ENCODE peak calls at places on chromosomes 3 and 15, in nine cellular contexts. One of them, this sample, is unnamed.
A peak's percentile ranks its signal among the peaks of the same experiment; 100 is the strongest.

GRCh38 chr15:90087454-90088154 is 14.7 kb downstream of the IDH2 start:
- DNase-seq in activated CD4-positive, CD25-positive, alpha-beta regulatory T cell treated with anti-CD3 and anti-CD28 coated beads, Interleukin-2, amount 50 U/mL, for 72 hours: no peak
- DNase-seq in aorta: no peak
- DNase-seq in H9: peak; percentile 62
- DNase-seq in B cell: no peak
- DNase-seq in GM03348: peak; percentile 51
- DNase-seq in stimulated activated CD8-positive, alpha-beta memory T cell treated with anti-CD3 and anti-CD28 coated beads, Interleukin-4, amount 100 ng/mL, for 24 hours: no peak
- DNase-seq in activated naive CD4-positive, alpha-beta T cell treated with anti-CD3 and anti-CD28 coated beads, Interleukin-2, amount 10 ng/mL, durations not matched to agents 7 days and 5 days: peak; percentile 55
- DNase-seq in activated B cell treated with CpG ODN at 0.5 μM for 24 hours: no peak
- DNase-seq in this sample: no peak

GRCh38 chr15:64653757-64654156 is 121.6 kb downstream of the RBPMS2 start:
- DNase-seq in activated CD4-positive, CD25-positive, alpha-beta regulatory T cell treated with anti-CD3 and anti-CD28 coated beads, Interleukin-2, amount 50 U/mL, for 72 hours: no peak
- DNase-seq in aorta: no peak
- DNase-seq in H9: no peak
- DNase-seq in B cell: no peak
- DNase-seq in GM03348: no peak
- DNase-seq in stimulated activated CD8-positive, alpha-beta memory T cell treated with anti-CD3 and anti-CD28 coated beads, Interleukin-4, amount 100 ng/mL, for 24 hours: no peak
- DNase-seq in activated naive CD4-positive, alpha-beta T cell treated with anti-CD3 and anti-CD28 coated beads, Interleukin-2, amount 10 ng/mL, durations not matched to agents 7 days and 5 days: no peak
- DNase-seq in activated B cell treated with CpG ODN at 0.5 μM for 24 hours: no peak
- DNase-seq in this sample: no peak

GRCh38 chr3:20173844-20174410 is 12.1 kb downstream of the SGO1 start:
- DNase-seq in activated CD4-positive, CD25-positive, alpha-beta regulatory T cell treated with anti-CD3 and anti-CD28 coated beads, Interleukin-2, amount 50 U/mL, for 72 hours: no peak
- DNase-seq in aorta: no peak
- DNase-seq in H9: no peak
- DNase-seq in B cell: no peak
- DNase-seq in GM03348: no peak
- DNase-seq in stimulated activated CD8-positive, alpha-beta memory T cell treated with anti-CD3 and anti-CD28 coated beads, Interleukin-4, amount 100 ng/mL, for 24 hours: no peak
- DNase-seq in activated naive CD4-positive, alpha-beta T cell treated with anti-CD3 and anti-CD28 coated beads, Interleukin-2, amount 10 ng/mL, durations not matched to agents 7 days and 5 days: no peak
- DNase-seq in activated B cell treated with CpG ODN at 0.5 μM for 24 hours: no peak
- DNase-seq in this sample: no peak

GRCh38 chr3:32951410-32951811 is at the start of gene CCR4:
- DNase-seq in activated CD4-positive, CD25-positive, alpha-beta regulatory T cell treated with anti-CD3 and anti-CD28 coated beads, Interleukin-2, amount 50 U/mL, for 72 hours: peak; percentile 56
- DNase-seq in aorta: no peak
- DNase-seq in H9: no peak
- DNase-seq in B cell: no peak
- DNase-seq in GM03348: no peak
- DNase-seq in stimulated activated CD8-positive, alpha-beta memory T cell treated with anti-CD3 and anti-CD28 coated beads, Interleukin-4, amount 100 ng/mL, for 24 hours: peak; percentile 24
- DNase-seq in activated naive CD4-positive, alpha-beta T cell treated with anti-CD3 and anti-CD28 coated beads, Interleukin-2, amount 10 ng/mL, durations not matched to agents 7 days and 5 days: peak; percentile 68
- DNase-seq in activated B cell treated with CpG ODN at 0.5 μM for 24 hours: no peak
- DNase-seq in this sample: peak; percentile 47

GRCh38 chr15:62564889-62565288 is 399.8 kb upstream of the C2CD4B start:
- DNase-seq in activated CD4-positive, CD25-positive, alpha-beta regulatory T cell treated with anti-CD3 and anti-CD28 coated beads, Interleukin-2, amount 50 U/mL, for 72 hours: no peak
- DNase-seq in aorta: no peak
- DNase-seq in H9: no peak
- DNase-seq in B cell: no peak
- DNase-seq in GM03348: no peak
- DNase-seq in stimulated activated CD8-positive, alpha-beta memory T cell treated with anti-CD3 and anti-CD28 coated beads, Interleukin-4, amount 100 ng/mL, for 24 hours: no peak
- DNase-seq in activated naive CD4-positive, alpha-beta T cell treated with anti-CD3 and anti-CD28 coated beads, Interleukin-2, amount 10 ng/mL, durations not matched to agents 7 days and 5 days: no peak
- DNase-seq in activated B cell treated with CpG ODN at 0.5 μM for 24 hours: no peak
- DNase-seq in this sample: no peak

GRCh38 chr15:90113166-90113565 is 10.9 kb upstream of the IDH2 start:
- DNase-seq in activated CD4-positive, CD25-positive, alpha-beta regulatory T cell treated with anti-CD3 and anti-CD28 coated beads, Interleukin-2, amount 50 U/mL, for 72 hours: no peak
- DNase-seq in aorta: no peak
- DNase-seq in H9: no peak
- DNase-seq in B cell: no peak
- DNase-seq in GM03348: no peak
- DNase-seq in stimulated activated CD8-positive, alpha-beta memory T cell treated with anti-CD3 and anti-CD28 coated beads, Interleukin-4, amount 100 ng/mL, for 24 hours: no peak
- DNase-seq in activated naive CD4-positive, alpha-beta T cell treated with anti-CD3 and anti-CD28 coated beads, Interleukin-2, amount 10 ng/mL, durations not matched to agents 7 days and 5 days: no peak
- DNase-seq in activated B cell treated with CpG ODN at 0.5 μM for 24 hours: no peak
- DNase-seq in this sample: no peak

GRCh38 chr15:56366211-56366610 is 985 bp downstream of the TEX9 start:
- DNase-seq in activated CD4-positive, CD25-positive, alpha-beta regulatory T cell treated with anti-CD3 and anti-CD28 coated beads, Interleukin-2, amount 50 U/mL, for 72 hours: no peak
- DNase-seq in aorta: no peak
- DNase-seq in H9: no peak
- DNase-seq in B cell: no peak
- DNase-seq in GM03348: no peak
- DNase-seq in stimulated activated CD8-positive, alpha-beta memory T cell treated with anti-CD3 and anti-CD28 coated beads, Interleukin-4, amount 100 ng/mL, for 24 hours: no peak
- DNase-seq in activated naive CD4-positive, alpha-beta T cell treated with anti-CD3 and anti-CD28 coated beads, Interleukin-2, amount 10 ng/mL, durations not matched to agents 7 days and 5 days: no peak
- DNase-seq in activated B cell treated with CpG ODN at 0.5 μM for 24 hours: no peak
- DNase-seq in this sample: no peak

GRCh38 chr3:131535596-131535995 is 32.8 kb upstream of the MRPL3 start:
- DNase-seq in activated CD4-positive, CD25-positive, alpha-beta regulatory T cell treated with anti-CD3 and anti-CD28 coated beads, Interleukin-2, amount 50 U/mL, for 72 hours: no peak
- DNase-seq in aorta: no peak
- DNase-seq in H9: no peak
- DNase-seq in B cell: no peak
- DNase-seq in GM03348: peak; percentile 14
- DNase-seq in stimulated activated CD8-positive, alpha-beta memory T cell treated with anti-CD3 and anti-CD28 coated beads, Interleukin-4, amount 100 ng/mL, for 24 hours: no peak
- DNase-seq in activated naive CD4-positive, alpha-beta T cell treated with anti-CD3 and anti-CD28 coated beads, Interleukin-2, amount 10 ng/mL, durations not matched to agents 7 days and 5 days: no peak
- DNase-seq in activated B cell treated with CpG ODN at 0.5 μM for 24 hours: no peak
- DNase-seq in this sample: no peak

GRCh38 chr3:11610700-11611099 is 33.0 kb downstream of the VGLL4 start:
- DNase-seq in activated CD4-positive, CD25-positive, alpha-beta regulatory T cell treated with anti-CD3 and anti-CD28 coated beads, Interleukin-2, amount 50 U/mL, for 72 hours: no peak
- DNase-seq in aorta: no peak
- DNase-seq in H9: no peak
- DNase-seq in B cell: no peak
- DNase-seq in GM03348: no peak
- DNase-seq in stimulated activated CD8-positive, alpha-beta memory T cell treated with anti-CD3 and anti-CD28 coated beads, Interleukin-4, amount 100 ng/mL, for 24 hours: no peak
- DNase-seq in activated naive CD4-positive, alpha-beta T cell treated with anti-CD3 and anti-CD28 coated beads, Interleukin-2, amount 10 ng/mL, durations not matched to agents 7 days and 5 days: no peak
- DNase-seq in activated B cell treated with CpG ODN at 0.5 μM for 24 hours: no peak
- DNase-seq in this sample: no peak

GRCh38 chr3:158347966-158348365 is 223.0 kb upstream of the MLF1 start:
- DNase-seq in activated CD4-positive, CD25-positive, alpha-beta regulatory T cell treated with anti-CD3 and anti-CD28 coated beads, Interleukin-2, amount 50 U/mL, for 72 hours: no peak
- DNase-seq in aorta: no peak
- DNase-seq in H9: no peak
- DNase-seq in B cell: no peak
- DNase-seq in GM03348: peak; percentile 31
- DNase-seq in stimulated activated CD8-positive, alpha-beta memory T cell treated with anti-CD3 and anti-CD28 coated beads, Interleukin-4, amount 100 ng/mL, for 24 hours: no peak
- DNase-seq in activated naive CD4-positive, alpha-beta T cell treated with anti-CD3 and anti-CD28 coated beads, Interleukin-2, amount 10 ng/mL, durations not matched to agents 7 days and 5 days: no peak
- DNase-seq in activated B cell treated with CpG ODN at 0.5 μM for 24 hours: no peak
- DNase-seq in this sample: no peak

GRCh38 chr3:73513260-73513659 is 111.5 kb downstream of the PDZRN3 start:
- DNase-seq in activated CD4-positive, CD25-positive, alpha-beta regulatory T cell treated with anti-CD3 and anti-CD28 coated beads, Interleukin-2, amount 50 U/mL, for 72 hours: no peak
- DNase-seq in aorta: no peak
- DNase-seq in H9: no peak
- DNase-seq in B cell: no peak
- DNase-seq in GM03348: no peak
- DNase-seq in stimulated activated CD8-positive, alpha-beta memory T cell treated with anti-CD3 and anti-CD28 coated beads, Interleukin-4, amount 100 ng/mL, for 24 hours: no peak
- DNase-seq in activated naive CD4-positive, alpha-beta T cell treated with anti-CD3 and anti-CD28 coated beads, Interleukin-2, amount 10 ng/mL, durations not matched to agents 7 days and 5 days: no peak
- DNase-seq in activated B cell treated with CpG ODN at 0.5 μM for 24 hours: no peak
- DNase-seq in this sample: no peak

GRCh38 chr3:184761120-184761841 is 49.4 kb upstream of the MAGEF1 start:
- DNase-seq in activated CD4-positive, CD25-positive, alpha-beta regulatory T cell treated with anti-CD3 and anti-CD28 coated beads, Interleukin-2, amount 50 U/mL, for 72 hours: no peak
- DNase-seq in aorta: peak; percentile 36
- DNase-seq in H9: peak; percentile 24
- DNase-seq in B cell: no peak
- DNase-seq in GM03348: peak; percentile 51
- DNase-seq in stimulated activated CD8-positive, alpha-beta memory T cell treated with anti-CD3 and anti-CD28 coated beads, Interleukin-4, amount 100 ng/mL, for 24 hours: no peak
- DNase-seq in activated naive CD4-positive, alpha-beta T cell treated with anti-CD3 and anti-CD28 coated beads, Interleukin-2, amount 10 ng/mL, durations not matched to agents 7 days and 5 days: no peak
- DNase-seq in activated B cell treated with CpG ODN at 0.5 μM for 24 hours: no peak
- DNase-seq in this sample: no peak

GRCh38 chr3:174002543-174002942 is 605.0 kb downstream of the NLGN1 start:
- DNase-seq in activated CD4-positive, CD25-positive, alpha-beta regulatory T cell treated with anti-CD3 and anti-CD28 coated beads, Interleukin-2, amount 50 U/mL, for 72 hours: no peak
- DNase-seq in aorta: no peak
- DNase-seq in H9: no peak
- DNase-seq in B cell: no peak
- DNase-seq in GM03348: no peak
- DNase-seq in stimulated activated CD8-positive, alpha-beta memory T cell treated with anti-CD3 and anti-CD28 coated beads, Interleukin-4, amount 100 ng/mL, for 24 hours: no peak
- DNase-seq in activated naive CD4-positive, alpha-beta T cell treated with anti-CD3 and anti-CD28 coated beads, Interleukin-2, amount 10 ng/mL, durations not matched to agents 7 days and 5 days: no peak
- DNase-seq in activated B cell treated with CpG ODN at 0.5 μM for 24 hours: no peak
- DNase-seq in this sample: no peak

GRCh38 chr3:33482126-33482525 is 41.9 kb upstream of the UBP1 start:
- DNase-seq in activated CD4-positive, CD25-positive, alpha-beta regulatory T cell treated with anti-CD3 and anti-CD28 coated beads, Interleukin-2, amount 50 U/mL, for 72 hours: no peak
- DNase-seq in aorta: no peak
- DNase-seq in H9: no peak
- DNase-seq in B cell: no peak
- DNase-seq in GM03348: no peak
- DNase-seq in stimulated activated CD8-positive, alpha-beta memory T cell treated with anti-CD3 and anti-CD28 coated beads, Interleukin-4, amount 100 ng/mL, for 24 hours: no peak
- DNase-seq in activated naive CD4-positive, alpha-beta T cell treated with anti-CD3 and anti-CD28 coated beads, Interleukin-2, amount 10 ng/mL, durations not matched to agents 7 days and 5 days: no peak
- DNase-seq in activated B cell treated with CpG ODN at 0.5 μM for 24 hours: no peak
- DNase-seq in this sample: no peak

This sample was measured in effector CD4-positive, alpha-beta T cell.